ENCODE peak calls at places on chromosomes 12 and 14, in seven cellular contexts. J is stomach, U is cardiac muscle cell, R is fibroblast of lung, F is T47D, E is left colon, L is lung microvascular endothelial cell. Z is an unnamed sample.

GRCh38 chr14:46920542-46920941 is 269.0 kb upstream of the RPL10L start:
- DNase-seq in J (no peak), E (no peak), R (no peak), L (no peak), U (no peak), F (no peak), Z (no peak)

GRCh38 chr12:3542911-3543310 is 51.9 kb downstream of the PRMT8 start:
- DNase-seq in U (peak), E (no peak), J (no peak), L (peak), R (no peak), F (peak), Z (no peak)

GRCh38 chr12:62698701-62699101 is 232.1 kb downstream of the MON2 start:
- DNase-seq in E (no peak), L (peak), R (peak), F (no peak), U (peak), J (no peak), Z (no peak)

GRCh38 chr12:752673-753400 is 458 bp downstream of the WNK1 start:
- DNase-seq in U (peak), R (peak), E (peak), L (peak), F (peak), J (peak), Z (peak)

GRCh38 chr12:612886-613285 is 50.4 kb downstream of the NINJ2 start:
- DNase-seq in R (no peak), U (no peak), F (no peak), L (no peak), J (no peak), E (no peak), Z (no peak)

GRCh38 chr12:442235-442884 is 17.4 kb upstream of the B4GALNT3 start:
- DNase-seq in L (peak), U (peak), F (peak), R (peak), E (peak), J (peak), Z (peak)

GRCh38 chr12:3236345-3237153 is 159.4 kb downstream of the TSPAN9 start:
- DNase-seq in F (peak), U (peak), R (peak), E (peak), J (no peak), L (peak), Z (peak)

GRCh38 chr14:84483072-84483410 is 1046.9 kb upstream of the FLRT2 start:
- DNase-seq in L (peak), F (no peak), R (no peak), U (no peak), E (no peak), J (no peak), Z (no peak)

GRCh38 chr12:124913474-124914391 is 717 bp downstream of the UBC start:
- DNase-seq in F (peak), L (peak), E (peak), R (peak), J (peak), U (peak), Z (peak)

GRCh38 chr14:100820945-100821344 is 5.0 kb upstream of the MEG3 start:
- DNase-seq in E (no peak), U (no peak), R (no peak), L (no peak), F (no peak), J (no peak), Z (no peak)

GRCh38 chr12:67077617-67078016 is 191.5 kb upstream of the CAND1 start:
- DNase-seq in U (no peak), E (no peak), L (no peak), R (peak), J (no peak), F (no peak), Z (no peak)

GRCh38 chr12:130181211-130181610 is 18.9 kb downstream of the FZD10 start:
- DNase-seq in U (no peak), R (no peak), J (no peak), E (no peak), F (no peak), L (no peak), Z (no peak)

GRCh38 chr14:99075061-99075460 is 196.9 kb downstream of the BCL11B start:
- DNase-seq in F (no peak), R (no peak), J (no peak), U (no peak), E (no peak), L (no peak), Z (peak)

GRCh38 chr12:12986775-12987332 is 13.2 kb downstream of the HEBP1 start:
- DNase-seq in R (no peak), J (no peak), U (no peak), L (no peak), F (no peak), E (no peak), Z (no peak)

GRCh38 chr14:71212683-71213107 is 305.4 kb downstream of the PCNX1 start:
- DNase-seq in U (no peak), R (no peak), E (no peak), L (peak), J (no peak), F (no peak), Z (no peak)

GRCh38 chr14:88681755-88682494 is 110.8 kb downstream of the EML5 start:
- DNase-seq in J (no peak), F (no peak), R (no peak), L (no peak), E (no peak), U (no peak), Z (no peak)

GRCh38 chr12:132329036-132329738 is at the start of gene GALNT9:
- DNase-seq in L (peak), F (no peak), U (peak), J (no peak), R (peak), E (no peak), Z (no peak)